ENCODE peak calls at places on chromosomes 6 and 20, in seven cellular contexts. M is midbrain; S is activated T-helper 9 cell treated with anti-CD3 and anti-CD28 coated beads, Interleukin-2, amount 50 U/mL, for 16 hours; L is amygdala; Z is iris pigment epithelial cell; C is C1 segment of cervical spinal cord; Q is GM23248. J is an unnamed sample.

GRCh38 chr20:62273421-62273820 is 29.4 kb upstream of the ADRM1 start:
- DNase-seq in M (no peak), Z (no peak), L (no peak), S (no peak), Q (no peak), C (no peak), J (no peak)

GRCh38 chr6:164453835-164454234 is 855.6 kb downstream of the C6orf118 start:
- DNase-seq in Z (no peak), C (no peak), L (no peak), S (no peak), Q (no peak), M (no peak), J (no peak)

GRCh38 chr6:131293472-131293911 is 158.2 kb downstream of the AKAP7 start:
- DNase-seq in M (no peak), Q (no peak), Z (no peak), L (no peak), C (no peak), S (no peak), J (no peak)

GRCh38 chr6:135759831-135760230 is 91.7 kb upstream of the PDE7B start:
- DNase-seq in M (no peak), Q (peak), S (no peak), L (no peak), Z (peak), C (no peak), J (no peak)

GRCh38 chr6:56314683-56315523 is 67.5 kb upstream of the COL21A1 start:
- DNase-seq in C (no peak), Z (peak), Q (peak), M (peak), S (no peak), L (no peak), J (no peak)

GRCh38 chr20:14896569-14896968 is 559.2 kb upstream of the FLRT3 start:
- DNase-seq in L (no peak), S (no peak), M (no peak), Q (no peak), Z (no peak), C (no peak), J (no peak)

GRCh38 chr6:158377866-158378265 is 65.6 kb downstream of the TULP4 start:
- DNase-seq in Z (peak), C (peak), S (no peak), L (peak), M (peak), Q (peak), J (no peak)

GRCh38 chr6:138555294-138555988 is 56.1 kb upstream of the NHSL1 start:
- DNase-seq in S (no peak), Q (no peak), C (no peak), M (no peak), Z (peak), L (no peak), J (no peak)

GRCh38 chr6:131368077-131368911 is 204.7 kb upstream of the ARG1 start:
- DNase-seq in S (no peak), Q (peak), M (peak), C (peak), L (peak), Z (peak), J (peak)